ENCODE peak calls at places on chromosomes 2 and 18, in five cellular contexts. One of them, this sample, is unnamed.

GRCh38 chr2:99936065-99936464 is 206.3 kb downstream of the AFF3 start:
- DNase-seq in adrenal gland: no peak
- DNase-seq in GM10248: no peak
- DNase-seq in iris pigment epithelial cell: no peak
- DNase-seq in NCI-H1417: no peak
- DNase-seq in this sample: no peak

GRCh38 chr2:8714283-8714682 is 32.4 kb downstream of the ID2 start:
- DNase-seq in adrenal gland: no peak
- DNase-seq in GM10248: no peak
- DNase-seq in iris pigment epithelial cell: no peak
- DNase-seq in NCI-H1417: no peak
- DNase-seq in this sample: no peak

GRCh38 chr2:120525056-120526046 is 179.4 kb downstream of the INHBB start:
- DNase-seq in adrenal gland: peak; percentile 67
- DNase-seq in iris pigment epithelial cell: no peak
- DNase-seq in NCI-H1417: peak; percentile 15
- DNase-seq in GM10248: no peak
- DNase-seq in this sample: no peak

GRCh38 chr2:124501575-124502152 is 476.6 kb downstream of the CNTNAP5 start:
- DNase-seq in iris pigment epithelial cell: no peak
- DNase-seq in NCI-H1417: no peak
- DNase-seq in adrenal gland: no peak
- DNase-seq in GM10248: no peak
- DNase-seq in this sample: no peak

GRCh38 chr2:48433682-48434081 is 96.3 kb upstream of the STON1 start:
- DNase-seq in adrenal gland: peak; percentile 74
- DNase-seq in iris pigment epithelial cell: peak; percentile 41
- DNase-seq in GM10248: no peak
- DNase-seq in NCI-H1417: no peak
- DNase-seq in this sample: no peak

GRCh38 chr2:106614511-106615291 is 127.5 kb downstream of the CD8B2 start:
- DNase-seq in adrenal gland: no peak
- DNase-seq in NCI-H1417: no peak
- DNase-seq in GM10248: no peak
- DNase-seq in iris pigment epithelial cell: no peak
- DNase-seq in this sample: no peak

GRCh38 chr18:11570073-11570588 is 39.3 kb upstream of the SLC35G4 start:
- DNase-seq in NCI-H1417: no peak
- DNase-seq in iris pigment epithelial cell: no peak
- DNase-seq in adrenal gland: no peak
- DNase-seq in GM10248: no peak
- DNase-seq in this sample: no peak

GRCh38 chr2:218898109-218898878 is 17.6 kb downstream of the WNT10A start:
- DNase-seq in NCI-H1417: peak; percentile 58
- DNase-seq in adrenal gland: peak; percentile 39
- DNase-seq in GM10248: peak; percentile 85
- DNase-seq in iris pigment epithelial cell: no peak
- DNase-seq in this sample: peak; percentile 74

GRCh38 chr2:46804794-46805193 is 110.8 kb downstream of the MCFD2 start:
- DNase-seq in iris pigment epithelial cell: peak; percentile 9
- DNase-seq in GM10248: no peak
- DNase-seq in NCI-H1417: no peak
- DNase-seq in adrenal gland: no peak
- DNase-seq in this sample: no peak

GRCh38 chr18:36828157-36828629 is 609 bp downstream of the TPGS2 start:
- DNase-seq in iris pigment epithelial cell: peak; percentile 82
- DNase-seq in GM10248: no peak
- DNase-seq in NCI-H1417: no peak
- DNase-seq in adrenal gland: no peak
- DNase-seq in this sample: peak; percentile 55

GRCh38 chr2:2769481-2770431 is 438.7 kb upstream of the MYT1L start:
- DNase-seq in adrenal gland: no peak
- DNase-seq in GM10248: no peak
- DNase-seq in NCI-H1417: peak; percentile 69
- DNase-seq in iris pigment epithelial cell: no peak
- DNase-seq in this sample: no peak

This sample was measured in NCI-H2227 treated with DMSO at 0.1 percent for 48 hours.